ENCODE peak calls at places on chromosomes 3 and 15, in nine cellular contexts. E, N, U, Z, S, C, V, I and B are unnamed samples.
A peak's percentile ranks its signal among the peaks of the same experiment; 100 is the strongest.

GRCh38 chr3:173479301-173479700 is 81.8 kb downstream of the NLGN1 start:
- DNase-seq in E (no peak), N (no peak), U (no peak), Z (no peak), S (no peak), C (no peak), V (no peak), I (no peak), B (no peak)

GRCh38 chr15:73850228-73850627 is 23.1 kb upstream of the TBC1D21 start:
- DNase-seq in E (no peak), N (no peak), U (no peak), Z (no peak), S (no peak), C (no peak), V (no peak), I (no peak), B (no peak)

GRCh38 chr15:56168394-56168793 is 75.3 kb downstream of the RFX7 start:
- DNase-seq in E (no peak), N (no peak), U (no peak), Z (no peak), S (peak; percentile 63), C (peak; percentile 38), V (no peak), I (no peak), B (no peak)

GRCh38 chr3:184040010-184040409 is 8.5 kb downstream of the HTR3D start:
- DNase-seq in E (no peak), N (peak; percentile 55), U (no peak), Z (no peak), S (no peak), C (no peak), V (peak; percentile 65), I (no peak), B (no peak)

GRCh38 chr15:88255496-88256171 is 905 bp downstream of the NTRK3 start:
- DNase-seq in E (no peak), N (no peak), U (peak; percentile 42), Z (no peak), S (no peak), C (peak; percentile 77), V (peak; percentile 43), I (no peak), B (no peak)

GRCh38 chr3:35950045-35950444 is 310.7 kb downstream of the ARPP21 start:
- DNase-seq in E (no peak), N (no peak), U (no peak), Z (no peak), S (no peak), C (no peak), V (no peak), I (no peak), B (no peak)

GRCh38 chr3:14899993-14900618 is 47.3 kb upstream of the NR2C2 start:
- DNase-seq in E (no peak), N (no peak), U (no peak), Z (no peak), S (no peak), C (no peak), V (no peak), I (no peak), B (no peak)

GRCh38 chr3:194315965-194316361 is 35.2 kb downstream of the CPN2 start:
- DNase-seq in E (no peak), N (no peak), U (no peak), Z (no peak), S (no peak), C (peak; percentile 36), V (no peak), I (no peak), B (no peak)

GRCh38 chr3:188760408-188760807 is 411.4 kb upstream of the TPRG1 start:
- DNase-seq in E (no peak), N (no peak), U (no peak), Z (no peak), S (no peak), C (peak; percentile 82), V (peak; percentile 39), I (no peak), B (no peak)

GRCh38 chr15:92643849-92644815 is 11.4 kb downstream of the FAM174B start:
- DNase-seq in E (no peak), N (no peak), U (no peak), Z (no peak), S (no peak), C (no peak), V (peak; percentile 40), I (no peak), B (no peak)

GRCh38 chr3:139288266-139288821 is 55.5 kb upstream of the MRPS22 start:
- DNase-seq in E (no peak), N (no peak), U (no peak), Z (no peak), S (no peak), C (no peak), V (peak; percentile 70), I (no peak), B (no peak)

GRCh38 chr3:38097446-38098375 is 39.2 kb downstream of the ACAA1 start:
- DNase-seq in E (no peak), N (no peak), U (no peak), Z (no peak), S (no peak), C (no peak), V (no peak), I (no peak), B (no peak)

GRCh38 chr3:150970665-150971327 is 1.7 kb downstream of the CLRN1 start:
- DNase-seq in E (no peak), N (no peak), U (no peak), Z (no peak), S (peak; percentile 75), C (peak; percentile 81), V (peak; percentile 64), I (no peak), B (no peak)

GRCh38 chr3:137121704-137122314 is 164.0 kb downstream of the IL20RB start:
- DNase-seq in E (no peak), N (no peak), U (no peak), Z (no peak), S (peak; percentile 58), C (peak; percentile 30), V (peak; percentile 35), I (peak; percentile 11), B (no peak)

GRCh38 chr3:71520186-71521020 is 63.1 kb downstream of the FOXP1 start:
- DNase-seq in E (no peak), N (no peak), U (no peak), Z (no peak), S (no peak), C (no peak), V (no peak), I (no peak), B (no peak)

GRCh38 chr3:294581-294980 is 98.0 kb downstream of the CHL1 start:
- DNase-seq in E (no peak), N (no peak), U (no peak), Z (no peak), S (no peak), C (no peak), V (no peak), I (no peak), B (no peak)